ENCODE peak calls at places on chromosomes 12 and 14, in ten cellular contexts. O is mesothelial cell of epicardium, W is neural crest cell, X is esophagus squamous epithelium, C is adrenal gland, D is hepatocyte, Q is WTC11, M is foreskin fibroblast, K is HFFc6, T is PC-3. N is an unnamed sample.

GRCh38 chr12:13062669-13063068 is 18.5 kb downstream of the FAM234B start:
- DNase-seq in O (no peak), W (no peak), X (no peak), C (no peak), D (no peak), Q (no peak), M (no peak), K (no peak), T (no peak), N (no peak)

GRCh38 chr12:22729898-22730443 is 105.0 kb downstream of the ETNK1 start:
- DNase-seq in O (no peak), W (no peak), X (no peak), C (no peak), D (no peak), Q (no peak), M (peak; percentile 29), K (peak; percentile 52), T (no peak), N (no peak)

GRCh38 chr14:27184371-27184901 is 586.6 kb upstream of the NOVA1 start:
- DNase-seq in O (no peak), W (no peak), X (no peak), C (no peak), D (no peak), Q (no peak), M (no peak), K (no peak), T (peak; percentile 40), N (no peak)

GRCh38 chr12:80187660-80188090 is 88.3 kb downstream of the OTOGL start:
- DNase-seq in O (no peak), W (no peak), X (no peak), C (peak; percentile 38), D (no peak), Q (no peak), M (peak; percentile 68), K (peak; percentile 34), T (peak; percentile 67), N (no peak)

GRCh38 chr14:103022669-103023044 is 34.7 kb downstream of the CDC42BPB start:
- DNase-seq in O (no peak), W (no peak), X (no peak), C (no peak), D (no peak), Q (no peak), M (no peak), K (no peak), T (no peak), N (no peak)

GRCh38 chr12:49923878-49924610 is 20.3 kb upstream of the FAIM2 start:
- DNase-seq in O (no peak), W (no peak), X (no peak), C (no peak), D (no peak), Q (no peak), M (no peak), K (no peak), T (no peak), N (no peak)

GRCh38 chr12:43882578-43883178 is 46.8 kb downstream of the TMEM117 start:
- DNase-seq in O (no peak), W (no peak), X (no peak), C (no peak), D (peak; percentile 69), Q (no peak), M (peak; percentile 47), K (peak; percentile 59), T (peak; percentile 75), N (peak; percentile 20)

GRCh38 chr12:19388131-19388549 is 51.2 kb upstream of the AEBP2 start:
- DNase-seq in O (no peak), W (no peak), X (no peak), C (peak; percentile 16), D (no peak), Q (no peak), M (peak; percentile 29), K (no peak), T (no peak), N (no peak)

GRCh38 chr14:66038214-66038977 is 447.8 kb upstream of the CCDC196 start:
- DNase-seq in O (no peak), W (peak; percentile 16), X (no peak), C (peak; percentile 22), D (peak; percentile 76), Q (no peak), M (peak; percentile 2), K (no peak), T (peak; percentile 19), N (no peak)

GRCh38 chr14:81169711-81170103 is 51.1 kb downstream of the GTF2A1 start:
- DNase-seq in O (no peak), W (no peak), X (no peak), C (peak; percentile 75), D (peak; percentile 21), Q (no peak), M (peak; percentile 16), K (no peak), T (peak; percentile 15), N (no peak)

GRCh38 chr12:9378430-9378835 is 170.2 kb upstream of the PZP start:
- DNase-seq in O (no peak), W (no peak), X (no peak), C (no peak), D (no peak), Q (peak; percentile 41), M (no peak), K (no peak), T (peak; percentile 38), N (peak; percentile 32)

GRCh38 chr12:9381619-9382018 is 173.4 kb upstream of the PZP start:
- DNase-seq in O (no peak), W (no peak), X (no peak), C (no peak), D (no peak), Q (no peak), M (no peak), K (no peak), T (no peak), N (no peak)

GRCh38 chr12:9383585-9383984 is 175.4 kb upstream of the PZP start:
- DNase-seq in O (no peak), W (no peak), X (no peak), C (no peak), D (no peak), Q (no peak), M (no peak), K (no peak), T (no peak), N (no peak)

GRCh38 chr12:9380650-9381049 is 172.5 kb upstream of the PZP start:
- DNase-seq in O (no peak), W (no peak), X (no peak), C (no peak), D (no peak), Q (no peak), M (no peak), K (no peak), T (no peak), N (no peak)

GRCh38 chr12:9379023-9379742 is 171.0 kb upstream of the PZP start:
- DNase-seq in O (no peak), W (no peak), X (no peak), C (no peak), D (no peak), Q (no peak), M (no peak), K (no peak), T (no peak), N (no peak)
- TF ChIP-seq CTCF in O (no peak), W (no peak), X (no peak), C (no peak), D (no peak), Q (no peak), M (no peak), K (no peak), T (no peak), N (no peak)

GRCh38 chr14:85991156-85991555 is 461.2 kb downstream of the FLRT2 start:
- DNase-seq in O (no peak), W (no peak), X (no peak), C (no peak), D (no peak), Q (no peak), M (peak; percentile 16), K (no peak), T (no peak), N (no peak)

DNA sequence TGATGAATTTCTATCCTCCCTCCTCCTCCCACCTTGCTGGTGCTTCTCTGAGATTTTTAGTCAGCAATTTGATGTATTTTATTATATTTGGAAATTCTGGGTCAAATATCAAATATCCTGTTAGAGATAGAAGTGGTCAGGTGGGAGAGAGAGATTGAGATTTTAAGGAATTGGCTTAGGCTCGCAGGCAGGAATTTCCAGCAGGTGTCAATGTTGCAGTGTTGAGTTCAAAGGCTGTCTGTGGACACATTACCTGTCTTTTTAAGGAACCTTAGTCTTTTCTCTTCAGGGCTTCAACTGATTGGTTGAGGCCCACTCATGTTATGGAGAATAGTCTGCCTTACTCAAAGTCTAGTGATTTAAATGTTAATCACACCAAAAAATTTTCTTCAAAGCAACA is 457.3 kb downstream of the FLRT2 start:
- DNase-seq in O (no peak), W (no peak), X (no peak), C (no peak), D (no peak), Q (no peak), M (no peak), K (no peak), T (no peak), N (no peak)
- TF ChIP-seq CTCF in O (no peak), W (no peak), X (no peak), C (no peak), D (no peak), Q (no peak), M (no peak), K (no peak), T (no peak), N (no peak)

GRCh38 chr14:50007123-50007903 is 109.1 kb downstream of the VCPKMT start:
- DNase-seq in O (no peak), W (no peak), X (no peak), C (no peak), D (peak; percentile 37), Q (no peak), M (no peak), K (no peak), T (peak; percentile 80), N (no peak)
- TF ChIP-seq CTCF in O (no peak), W (no peak), X (peak; percentile 22), C (no peak), D (no peak), Q (no peak), M (no peak), K (peak; percentile 16), T (peak; percentile 50), N (no peak)

GRCh38 chr14:104689620-104690265 is 325 bp downstream of the INF2 start:
- DNase-seq in O (no peak), W (no peak), X (no peak), C (no peak), D (no peak), Q (no peak), M (no peak), K (no peak), T (peak; percentile 17), N (peak; percentile 38)

GRCh38 chr14:104687601-104688504 is 1.6 kb upstream of the INF2 start:
- DNase-seq in O (no peak), W (no peak), X (no peak), C (peak; percentile 92), D (peak; percentile 91), Q (peak; percentile 64), M (no peak), K (no peak), T (peak; percentile 92), N (peak; percentile 50)

GRCh38 chr14:104690266-104690711 is 871 bp downstream of the INF2 start:
- DNase-seq in O (no peak), W (no peak), X (no peak), C (no peak), D (no peak), Q (no peak), M (no peak), K (no peak), T (peak; percentile 33), N (no peak)

GRCh38 chr14:104688505-104688754 is 988 bp upstream of the INF2 start:
- DNase-seq in O (no peak), W (no peak), X (no peak), C (no peak), D (no peak), Q (no peak), M (no peak), K (no peak), T (no peak), N (no peak)

GRCh38 chr14:104688755-104689619 is at the start of gene INF2:
- DNase-seq in O (peak; percentile 54), W (no peak), X (no peak), C (peak; percentile 77), D (peak; percentile 88), Q (peak; percentile 73), M (peak; percentile 52), K (no peak), T (peak; percentile 74), N (peak; percentile 75)
- TF ChIP-seq CTCF in O (no peak), W (peak; percentile 27), X (no peak), C (no peak), D (no peak), Q (no peak), M (no peak), K (peak; percentile 22), T (no peak), N (no peak)

N was measured in nephron progenitor cell.